ENCODE peak calls at places on chromosomes 12 and 14, in five cellular contexts. E is AG09319, L is cardiac muscle cell, O is cardiac fibroblast, P is PC-3. B is an unnamed sample.

GRCh38 chr12:119949145-119949544 is 39.9 kb upstream of the BICDL1 start:
- DNase-seq in L (no peak), O (no peak), E (no peak), P (no peak), B (no peak)

GRCh38 chr12:113778432-113779128 is 187.5 kb downstream of the RBM19 start:
- DNase-seq in P (no peak), O (no peak), E (no peak), L (no peak), B (no peak)

GRCh38 chr12:83753882-83754281 is 1067.2 kb downstream of the TMTC2 start:
- DNase-seq in L (no peak), E (no peak), O (no peak), P (no peak), B (no peak)

GRCh38 chr12:58310368-58310767 is 369.0 kb downstream of the ATP23 start:
- DNase-seq in L (peak; percentile 66), O (peak; percentile 87), P (peak; percentile 72), E (no peak), B (no peak)

GRCh38 chr14:55581011-55581806 is 1.2 kb downstream of the KTN1 start:
- DNase-seq in O (peak; percentile 43), E (no peak), P (peak; percentile 65), L (peak; percentile 48), B (peak; percentile 48)

GRCh38 chr14:72892879-72893635 is 844 bp downstream of the DPF3 start:
- DNase-seq in O (peak; percentile 36), E (no peak), P (peak; percentile 38), L (peak; percentile 11), B (no peak)

GRCh38 chr14:50835280-50835679 is 4.3 kb upstream of the NIN start:
- DNase-seq in O (peak; percentile 85), E (no peak), L (peak; percentile 50), P (no peak), B (no peak)

GRCh38 chr12:106031736-106032135 is 107.0 kb downstream of the NUAK1 start:
- DNase-seq in L (no peak), P (no peak), O (no peak), E (no peak), B (no peak)

GRCh38 chr14:92513966-92514843 is 624 bp downstream of the RIN3 start:
- DNase-seq in L (peak; percentile 43), O (peak; percentile 40), E (no peak), P (no peak), B (no peak)

GRCh38 chr12:51183816-51184215 is 10.9 kb upstream of the TFCP2 start:
- DNase-seq in O (peak; percentile 14), P (peak; percentile 1), L (peak; percentile 77), E (no peak), B (no peak)

GRCh38 chr12:6182279-6182898 is 17.8 kb upstream of the CD9 start:
- DNase-seq in L (peak; percentile 84), P (peak; percentile 52), E (peak; percentile 88), O (peak; percentile 76), B (peak; percentile 32)

GRCh38 chr14:89004195-89004594 is 179.7 kb downstream of the TTC8 start:
- DNase-seq in O (peak; percentile 52), P (no peak), E (no peak), L (peak; percentile 61), B (peak; percentile 73)

GRCh38 chr14:60275932-60276331 is 26.9 kb downstream of the PPM1A start:
- DNase-seq in P (no peak), L (peak; percentile 50), E (no peak), O (peak; percentile 23), B (no peak)

GRCh38 chr12:91091916-91092715 is 19.2 kb downstream of the LUM start:
- DNase-seq in P (no peak), E (no peak), L (no peak), O (no peak), B (no peak)

GRCh38 chr12:49109631-49110172 is 945 bp downstream of the LMBR1L start:
- DNase-seq in E (no peak), P (no peak), L (no peak), O (no peak), B (no peak)

GRCh38 chr12:49111206-49111605 is 559 bp upstream of the LMBR1L start:
- DNase-seq in E (no peak), P (no peak), L (no peak), O (no peak), B (no peak)

GRCh38 chr12:49105504-49106120 is 5.0 kb downstream of the LMBR1L start:
- DNase-seq in O (peak; percentile 80), L (peak; percentile 64), E (no peak), P (peak; percentile 91), B (no peak)

GRCh38 chr12:49108958-49109404 is 1.7 kb downstream of the LMBR1L start:
- DNase-seq in E (no peak), O (peak; percentile 58), P (no peak), L (peak; percentile 76), B (no peak)

DNA sequence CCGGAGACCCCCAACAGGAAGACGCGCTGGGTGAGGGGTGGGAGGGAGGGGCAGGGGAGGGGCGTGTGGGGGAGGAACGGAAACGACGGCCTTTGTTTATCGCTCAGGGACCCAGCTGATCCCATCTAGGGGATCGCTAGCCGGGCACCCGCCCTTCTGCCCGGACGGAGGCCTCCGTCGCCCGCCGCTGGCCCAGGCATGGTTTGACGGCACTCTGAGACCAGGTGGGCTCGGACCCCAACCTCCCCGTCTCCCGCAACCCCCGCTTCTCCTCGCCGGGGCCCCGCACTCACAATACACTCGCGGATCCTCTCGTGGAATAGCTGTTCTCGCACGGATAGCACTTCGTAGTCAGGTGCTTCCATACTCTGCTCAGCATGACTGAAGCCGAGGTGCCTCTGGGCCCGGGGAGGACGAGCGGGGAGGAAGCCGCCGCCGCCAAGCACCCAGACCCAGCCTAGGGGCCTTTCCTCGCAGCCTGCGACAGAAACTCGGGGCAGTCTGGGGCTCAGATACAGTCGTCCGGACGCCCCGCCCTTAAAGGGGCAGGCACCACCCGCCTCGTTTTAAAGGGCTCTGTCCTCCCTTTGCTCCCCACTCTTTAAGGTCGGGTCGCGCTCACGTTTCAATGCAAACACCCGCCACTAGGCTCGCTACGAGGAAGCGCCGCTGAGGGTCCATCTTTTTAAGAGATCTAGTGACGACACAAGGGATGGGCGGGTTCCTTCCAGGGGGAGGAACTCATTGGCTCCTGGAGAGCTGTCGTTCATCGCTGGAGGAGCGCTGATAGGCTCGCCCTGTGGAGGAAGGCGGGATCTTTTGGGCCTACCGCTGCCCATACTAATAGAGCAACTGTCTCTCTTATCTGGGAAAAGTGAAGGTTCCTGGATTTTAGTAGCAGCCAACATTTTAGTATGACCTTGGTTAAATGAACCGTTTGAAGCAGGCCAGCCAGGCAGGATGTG is at the start of gene LMBR1L:
- DNase-seq in P (peak; percentile 99), E (peak; percentile 95), O (peak; percentile 99), L (peak; percentile 99), B (peak; percentile 98)
- TF ChIP-seq CTCF in P (no peak), E (peak; percentile 46), O (peak; percentile 47), L (peak; percentile 52), B (peak; percentile 57)

GRCh38 chr14:75069021-75069810 is at the start of gene ZC2HC1C:
- DNase-seq in E (peak; percentile 93), L (peak; percentile 93), P (peak; percentile 81), O (peak; percentile 90), B (peak; percentile 53)
- TF ChIP-seq CTCF in E (no peak), L (no peak), P (no peak), O (no peak), B (no peak)

DNA sequence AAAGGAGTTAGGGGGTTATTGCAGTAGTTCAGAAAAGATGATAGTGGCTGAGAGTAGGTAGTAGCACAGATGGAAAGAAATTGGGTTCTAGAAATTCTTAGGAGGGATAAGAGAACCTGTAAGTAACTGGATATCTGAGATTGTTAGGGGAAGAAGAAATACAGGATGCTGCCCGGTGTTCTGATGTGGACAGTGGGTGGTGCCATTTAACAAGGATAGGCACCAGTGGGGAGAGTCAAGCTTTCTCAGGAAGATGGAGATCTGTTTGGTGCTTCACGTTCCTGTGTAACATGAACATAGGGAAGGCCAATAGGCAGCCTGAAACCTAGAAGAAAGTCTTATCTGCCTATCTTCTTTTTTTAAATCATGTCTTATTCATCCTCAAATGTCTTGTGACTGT is 245.9 kb downstream of the NPAS3 start:
- DNase-seq in E (no peak), L (peak; percentile 27), P (peak; percentile 53), O (peak; percentile 31), B (no peak)
- TF ChIP-seq CTCF in E (peak; percentile 22), L (peak; percentile 7), P (peak; percentile 61), O (no peak), B (no peak)

DNA sequence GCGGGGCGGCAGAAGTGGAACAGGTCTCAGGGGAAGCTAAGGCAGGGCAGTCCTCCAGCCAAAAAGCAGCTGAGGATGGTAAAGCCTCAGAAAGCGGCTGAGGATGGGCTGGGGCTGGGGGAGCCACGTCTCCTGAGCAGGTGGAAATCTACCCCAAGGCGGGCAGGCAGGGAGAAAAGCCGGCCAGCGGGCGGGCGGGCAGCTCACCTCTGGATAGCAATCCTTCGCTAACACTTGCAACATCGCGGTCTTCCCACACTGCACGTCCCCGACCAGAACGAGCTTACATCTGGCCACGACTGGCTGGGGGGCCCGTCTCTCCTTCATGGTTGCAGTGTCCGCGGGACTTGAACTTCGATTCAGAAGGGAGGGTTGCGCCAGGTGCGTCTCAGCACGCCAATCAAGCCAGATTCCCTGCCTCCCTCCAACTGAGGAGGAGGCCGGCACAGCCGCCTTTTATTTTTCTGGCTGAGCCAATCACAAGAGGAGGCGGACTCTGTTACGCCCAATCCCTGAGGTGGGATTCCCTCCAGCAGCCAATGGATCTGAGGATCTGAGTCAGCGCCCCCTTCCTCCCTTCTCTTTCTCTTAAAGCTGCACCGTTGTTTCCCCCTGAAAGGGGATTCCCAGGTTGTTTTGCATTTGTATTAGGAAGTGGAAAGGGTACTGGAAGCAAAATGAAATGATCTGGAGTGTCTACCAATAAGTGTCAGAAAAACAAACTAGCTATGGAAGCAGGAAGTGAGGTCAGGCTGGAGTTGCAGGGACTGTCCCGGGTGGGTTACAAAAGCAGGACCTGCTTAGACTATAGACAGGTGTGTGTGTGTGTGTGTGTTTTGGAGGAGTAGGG is at the start of gene RND1:
- DNase-seq in P (peak; percentile 95), O (peak; percentile 92), E (peak; percentile 66), L (peak; percentile 93), B (peak; percentile 74)
- TF ChIP-seq CTCF in P (peak; percentile 10), O (no peak), E (no peak), L (peak; percentile 27), B (no peak)

DNA sequence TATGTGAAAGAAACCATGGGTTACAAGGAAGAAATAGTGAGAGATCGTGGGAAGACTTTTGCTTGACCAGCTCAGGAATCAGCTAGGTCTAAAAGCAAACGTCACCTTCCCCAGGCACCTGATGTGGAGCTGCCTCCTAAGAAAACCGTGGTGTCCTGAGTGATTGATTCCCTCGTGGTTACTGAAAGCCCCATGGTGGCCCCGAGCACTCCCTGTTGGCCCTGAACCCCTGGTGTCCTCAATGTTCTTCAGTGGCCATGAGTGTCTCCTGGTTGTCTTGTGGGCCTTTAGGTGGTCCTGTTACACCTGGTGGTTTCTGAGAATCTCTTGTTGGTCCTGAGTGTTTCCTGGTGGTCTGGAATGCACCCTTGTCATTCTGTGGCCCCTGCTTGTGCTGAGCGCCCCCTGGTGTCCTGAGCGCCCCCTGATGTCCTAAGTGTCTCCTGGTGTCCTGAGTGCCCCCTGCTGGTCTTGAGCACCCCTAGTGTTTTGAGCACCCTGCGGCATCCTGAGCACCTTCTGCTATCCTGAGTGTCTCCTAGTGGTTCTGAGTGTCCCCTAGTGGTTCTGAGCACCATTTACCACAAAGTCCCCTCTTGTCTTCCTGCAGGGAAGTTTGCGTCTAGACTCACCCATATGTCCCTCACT is 518.7 kb downstream of the TMEM121 start:
- DNase-seq in E (no peak), P (no peak), L (no peak), O (peak; percentile 15), B (no peak)
- TF ChIP-seq CTCF in E (no peak), P (peak; percentile 55), L (no peak), O (peak; percentile 14), B (peak; percentile 53)

DNA sequence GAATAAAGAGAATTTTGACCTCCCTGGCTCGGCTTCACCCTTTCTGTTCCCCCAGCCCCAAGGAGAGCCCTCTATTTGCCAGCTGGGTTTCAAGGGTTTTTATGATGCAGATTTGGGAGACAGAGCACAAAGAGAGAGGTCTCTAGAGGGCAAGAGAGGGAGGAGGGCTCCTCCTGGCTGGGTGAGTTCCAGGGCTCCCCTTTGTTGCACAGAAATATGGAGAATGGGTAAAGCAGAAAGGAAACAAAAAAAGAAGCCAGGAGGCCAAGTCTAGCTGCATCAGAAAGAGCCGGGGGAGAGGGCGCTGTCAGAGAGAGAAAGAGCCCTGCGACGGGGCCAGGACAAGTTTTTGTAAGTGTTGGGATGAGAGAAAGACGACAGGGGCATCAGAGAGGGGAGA is 319.6 kb upstream of the RTL1 start:
- DNase-seq in P (no peak), O (no peak), E (no peak), L (no peak), B (no peak)
- TF ChIP-seq CTCF in P (no peak), O (no peak), E (no peak), L (no peak), B (no peak)

B was measured in CD14-positive monocyte.